ENCODE peak calls at places on chromosomes 1 and 21, in six cellular contexts. One of them, this sample, is unnamed.

GRCh38 chr1:93811646-93812045 is 67.4 kb downstream of the DNTTIP2 start:
- DNase-seq in H1: no peak
- DNase-seq in mesendoderm: no peak
- DNase-seq in H9: no peak
- DNase-seq in IMR-90: peak
- DNase-seq in mesenchymal stem cell: no peak
- DNase-seq in this sample: no peak

GRCh38 chr21:28601708-28602107 is 391.0 kb downstream of the LTN1 start:
- DNase-seq in H1: no peak
- DNase-seq in mesendoderm: no peak
- DNase-seq in H9: no peak
- DNase-seq in IMR-90: peak
- DNase-seq in mesenchymal stem cell: no peak
- DNase-seq in this sample: no peak

GRCh38 chr1:176691251-176692228 is 228.6 kb downstream of the PAPPA2 start:
- DNase-seq in H1: no peak
- DNase-seq in mesendoderm: peak
- DNase-seq in H9: peak
- DNase-seq in IMR-90: peak
- DNase-seq in mesenchymal stem cell: peak
- DNase-seq in this sample: peak

GRCh38 chr1:113834716-113835115 is 22.4 kb upstream of the RSBN1 start:
- DNase-seq in H1: no peak
- DNase-seq in mesendoderm: no peak
- DNase-seq in H9: no peak
- DNase-seq in IMR-90: no peak
- DNase-seq in mesenchymal stem cell: no peak
- DNase-seq in this sample: no peak

GRCh38 chr1:52913014-52913413 is 8.5 kb downstream of the ECHDC2 start:
- DNase-seq in H1: no peak
- DNase-seq in mesendoderm: no peak
- DNase-seq in H9: no peak
- DNase-seq in IMR-90: no peak
- DNase-seq in mesenchymal stem cell: no peak
- DNase-seq in this sample: no peak

GRCh38 chr1:14896381-14897079 is 257.0 kb upstream of the TMEM51 start:
- DNase-seq in H1: no peak
- DNase-seq in mesendoderm: peak
- DNase-seq in H9: no peak
- DNase-seq in IMR-90: peak
- DNase-seq in mesenchymal stem cell: peak
- DNase-seq in this sample: no peak

GRCh38 chr1:54017979-54018378 is at the start of gene LDLRAD1:
- DNase-seq in H1: no peak
- DNase-seq in mesendoderm: no peak
- DNase-seq in H9: peak
- DNase-seq in IMR-90: no peak
- DNase-seq in mesenchymal stem cell: no peak
- DNase-seq in this sample: no peak

GRCh38 chr1:161094481-161094880 is 3.7 kb upstream of the KLHDC9 start:
- DNase-seq in H1: no peak
- DNase-seq in mesendoderm: no peak
- DNase-seq in H9: no peak
- DNase-seq in IMR-90: no peak
- DNase-seq in mesenchymal stem cell: no peak
- DNase-seq in this sample: no peak

GRCh38 chr1:233572896-233573295 is 41.0 kb upstream of the KCNK1 start:
- DNase-seq in H1: no peak
- DNase-seq in mesendoderm: no peak
- DNase-seq in H9: no peak
- DNase-seq in IMR-90: no peak
- DNase-seq in mesenchymal stem cell: no peak
- DNase-seq in this sample: no peak

GRCh38 chr1:16242556-16243407 is 5.8 kb upstream of the CPLANE2 start:
- DNase-seq in H1: no peak
- DNase-seq in mesendoderm: no peak
- DNase-seq in H9: no peak
- DNase-seq in IMR-90: no peak
- DNase-seq in mesenchymal stem cell: no peak
- DNase-seq in this sample: no peak

GRCh38 chr1:186595969-186596368 is 84.3 kb downstream of the PTGS2 start:
- DNase-seq in H1: no peak
- DNase-seq in mesendoderm: no peak
- DNase-seq in H9: no peak
- DNase-seq in IMR-90: peak
- DNase-seq in mesenchymal stem cell: no peak
- DNase-seq in this sample: no peak

GRCh38 chr21:44666401-44667320 is at the start of gene KRTAP12-2:
- DNase-seq in H1: no peak
- DNase-seq in mesendoderm: no peak
- DNase-seq in H9: peak
- DNase-seq in IMR-90: no peak
- DNase-seq in mesenchymal stem cell: no peak
- DNase-seq in this sample: no peak

GRCh38 chr1:36448530-36449051 is 1.7 kb downstream of the OSCP1 start:
- DNase-seq in H1: no peak
- DNase-seq in mesendoderm: peak
- DNase-seq in H9: no peak
- DNase-seq in IMR-90: no peak
- DNase-seq in mesenchymal stem cell: peak
- DNase-seq in this sample: no peak

GRCh38 chr1:11979453-11979817 is 809 bp upstream of the MFN2 start:
- DNase-seq in H1: no peak
- DNase-seq in mesendoderm: no peak
- DNase-seq in H9: no peak
- DNase-seq in IMR-90: no peak
- DNase-seq in mesenchymal stem cell: no peak
- DNase-seq in this sample: peak

GRCh38 chr21:45037986-45038385 is 36.4 kb upstream of the ADARB1 start:
- DNase-seq in H1: no peak
- DNase-seq in mesendoderm: no peak
- DNase-seq in H9: no peak
- DNase-seq in IMR-90: no peak
- DNase-seq in mesenchymal stem cell: no peak
- DNase-seq in this sample: no peak

GRCh38 chr1:10025354-10025753 is 7.4 kb upstream of the UBE4B start:
- DNase-seq in H1: no peak
- DNase-seq in mesendoderm: no peak
- DNase-seq in H9: no peak
- DNase-seq in IMR-90: no peak
- DNase-seq in mesenchymal stem cell: no peak
- DNase-seq in this sample: no peak

GRCh38 chr1:204773246-204773645 is 87.7 kb upstream of the LRRN2 start:
- DNase-seq in H1: no peak
- DNase-seq in mesendoderm: no peak
- DNase-seq in H9: no peak
- DNase-seq in IMR-90: no peak
- DNase-seq in mesenchymal stem cell: no peak
- DNase-seq in this sample: no peak

GRCh38 chr1:204769997-204770396 is 84.5 kb upstream of the LRRN2 start:
- DNase-seq in H1: no peak
- DNase-seq in mesendoderm: no peak
- DNase-seq in H9: no peak
- DNase-seq in IMR-90: no peak
- DNase-seq in mesenchymal stem cell: no peak
- DNase-seq in this sample: no peak

GRCh38 chr1:204775546-204775945 is 90.0 kb upstream of the LRRN2 start:
- DNase-seq in H1: no peak
- DNase-seq in mesendoderm: no peak
- DNase-seq in H9: no peak
- DNase-seq in IMR-90: no peak
- DNase-seq in mesenchymal stem cell: no peak
- DNase-seq in this sample: no peak

GRCh38 chr1:204771358-204771757 is 85.8 kb upstream of the LRRN2 start:
- DNase-seq in H1: no peak
- DNase-seq in mesendoderm: no peak
- DNase-seq in H9: no peak
- DNase-seq in IMR-90: no peak
- DNase-seq in mesenchymal stem cell: no peak
- DNase-seq in this sample: no peak
- H2BK15ac ChIP-seq in H1: no peak
- H2BK15ac ChIP-seq in mesendoderm: no peak
- H2BK15ac ChIP-seq in H9: no peak
- H2BK15ac ChIP-seq in IMR-90: no peak
- H2BK15ac ChIP-seq in mesenchymal stem cell: no peak
- H2BK15ac ChIP-seq in this sample: no peak

DNA sequence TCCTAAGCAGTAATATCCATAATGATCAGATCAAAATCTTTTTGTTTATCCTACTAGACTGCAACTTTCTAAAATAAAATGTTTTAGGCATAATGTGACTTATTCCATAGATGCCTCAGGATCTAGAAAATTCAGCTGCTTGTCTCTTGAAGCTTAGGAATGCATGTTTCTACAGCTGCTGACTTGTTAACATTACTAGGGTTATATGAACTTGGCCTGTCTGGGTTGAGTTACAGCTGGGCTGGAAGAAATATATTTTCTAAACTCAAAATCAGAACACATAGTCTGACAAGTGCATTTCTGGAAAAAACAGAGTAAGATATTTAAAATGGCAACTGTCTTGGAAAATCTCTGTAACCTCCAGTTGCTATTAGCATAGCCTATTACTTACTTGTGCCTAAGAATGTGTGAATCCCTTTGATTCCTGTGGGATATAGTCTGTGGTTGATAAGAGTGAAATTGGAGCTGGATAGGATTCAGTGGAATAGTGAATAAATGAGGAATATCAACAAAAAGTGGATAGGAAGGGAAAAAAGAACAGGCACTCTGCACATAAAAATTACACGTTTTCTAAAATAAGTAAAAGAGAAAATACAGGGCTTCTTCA is 61.2 kb downstream of the RGS4 start:
- DNase-seq in H1: no peak
- DNase-seq in mesendoderm: no peak
- DNase-seq in H9: no peak
- DNase-seq in IMR-90: peak
- DNase-seq in mesenchymal stem cell: peak
- DNase-seq in this sample: no peak
- H2BK15ac ChIP-seq in H1: no peak
- H2BK15ac ChIP-seq in mesendoderm: no peak
- H2BK15ac ChIP-seq in H9: no peak
- H2BK15ac ChIP-seq in IMR-90: no peak
- H2BK15ac ChIP-seq in mesenchymal stem cell: no peak
- H2BK15ac ChIP-seq in this sample: no peak

GRCh38 chr1:168520052-168520751 is 23.6 kb downstream of the XCL2 start:
- DNase-seq in H1: no peak
- DNase-seq in mesendoderm: peak
- DNase-seq in H9: peak
- DNase-seq in IMR-90: no peak
- DNase-seq in mesenchymal stem cell: no peak
- DNase-seq in this sample: no peak
- H2BK15ac ChIP-seq in H1: no peak
- H2BK15ac ChIP-seq in mesendoderm: peak
- H2BK15ac ChIP-seq in H9: no peak
- H2BK15ac ChIP-seq in IMR-90: no peak
- H2BK15ac ChIP-seq in mesenchymal stem cell: no peak
- H2BK15ac ChIP-seq in this sample: no peak

GRCh38 chr1:66731462-66731861 is 20.8 kb upstream of the DYNLT5 start:
- DNase-seq in H1: no peak
- DNase-seq in mesendoderm: no peak
- DNase-seq in H9: no peak
- DNase-seq in IMR-90: no peak
- DNase-seq in mesenchymal stem cell: no peak
- DNase-seq in this sample: no peak
- H2BK15ac ChIP-seq in H1: no peak
- H2BK15ac ChIP-seq in mesendoderm: no peak
- H2BK15ac ChIP-seq in H9: no peak
- H2BK15ac ChIP-seq in IMR-90: no peak
- H2BK15ac ChIP-seq in mesenchymal stem cell: no peak
- H2BK15ac ChIP-seq in this sample: no peak

GRCh38 chr1:237394263-237394662 is 352.3 kb downstream of the RYR2 start:
- DNase-seq in H1: no peak
- DNase-seq in mesendoderm: no peak
- DNase-seq in H9: no peak
- DNase-seq in IMR-90: no peak
- DNase-seq in mesenchymal stem cell: no peak
- DNase-seq in this sample: no peak

GRCh38 chr1:237398751-237399150 is 356.8 kb downstream of the RYR2 start:
- DNase-seq in H1: no peak
- DNase-seq in mesendoderm: no peak
- DNase-seq in H9: no peak
- DNase-seq in IMR-90: no peak
- DNase-seq in mesenchymal stem cell: no peak
- DNase-seq in this sample: no peak

GRCh38 chr1:237390798-237391197 is 348.8 kb downstream of the RYR2 start:
- DNase-seq in H1: no peak
- DNase-seq in mesendoderm: no peak
- DNase-seq in H9: no peak
- DNase-seq in IMR-90: no peak
- DNase-seq in mesenchymal stem cell: no peak
- DNase-seq in this sample: no peak

GRCh38 chr1:237393632-237394031 is 351.6 kb downstream of the RYR2 start:
- DNase-seq in H1: no peak
- DNase-seq in mesendoderm: no peak
- DNase-seq in H9: no peak
- DNase-seq in IMR-90: no peak
- DNase-seq in mesenchymal stem cell: no peak
- DNase-seq in this sample: no peak
- H2BK15ac ChIP-seq in H1: no peak
- H2BK15ac ChIP-seq in mesendoderm: no peak
- H2BK15ac ChIP-seq in H9: no peak
- H2BK15ac ChIP-seq in IMR-90: no peak
- H2BK15ac ChIP-seq in mesenchymal stem cell: no peak
- H2BK15ac ChIP-seq in this sample: no peak

GRCh38 chr1:51285055-51285454 is 45.3 kb downstream of the TTC39A start:
- DNase-seq in H1: no peak
- DNase-seq in mesendoderm: no peak
- DNase-seq in H9: no peak
- DNase-seq in IMR-90: no peak
- DNase-seq in mesenchymal stem cell: no peak
- DNase-seq in this sample: no peak
- H2BK15ac ChIP-seq in H1: no peak
- H2BK15ac ChIP-seq in mesendoderm: no peak
- H2BK15ac ChIP-seq in H9: no peak
- H2BK15ac ChIP-seq in IMR-90: no peak
- H2BK15ac ChIP-seq in mesenchymal stem cell: no peak
- H2BK15ac ChIP-seq in this sample: no peak

This sample was measured in neuronal stem cell.